ENCODE peak calls at places on chromosome 1, in five cellular contexts. O is activated T-helper 1 cell treated with anti-CD3 and anti-CD28 coated beads, Interleukin-12 subunit alpha, Interleukin-12 subunit beta, Interleukin-2, Interleukin-4 antibody, amounts not matched to agents 30 ng/mL and 10 ng/mL and 1 ng/mL, durations not matched to agents 14 hours and 24 hours and 36 hours; I is nephron progenitor cell; B is H7; X is naive thymus-derived CD4-positive, alpha-beta T cell. W is an unnamed sample.

GRCh38 chr1:234737210-234737761 is 127.3 kb upstream of the IRF2BP2 start:
- DNase-seq in B (no peak), O (no peak), X (no peak), I (no peak), W (no peak)

GRCh38 chr1:162670928-162671663 is 38.8 kb downstream of the DDR2 start:
- DNase-seq in B (no peak), X (no peak), I (no peak), O (no peak), W (no peak)

GRCh38 chr1:44733784-44734183 is 2.8 kb upstream of the RNU5D-1 start:
- DNase-seq in X (no peak), I (no peak), O (no peak), B (no peak), W (no peak)

GRCh38 chr1:119662034-119662437 is 14.0 kb upstream of the ZNF697 start:
- DNase-seq in B (no peak), I (no peak), X (no peak), O (no peak), W (no peak)

GRCh38 chr1:117546467-117546866 is 59.4 kb upstream of the TENT5C start:
- DNase-seq in I (no peak), O (no peak), B (no peak), X (no peak), W (no peak)

GRCh38 chr1:235632538-235633219 is 16.9 kb downstream of the GNG4 start:
- DNase-seq in B (no peak), O (no peak), X (no peak), I (no peak), W (no peak)

GRCh38 chr1:67883069-67883468 is 49.8 kb upstream of the GNG12 start:
- DNase-seq in B (no peak), O (no peak), I (no peak), X (no peak), W (no peak)

GRCh38 chr1:905811-906531 is 17.8 kb upstream of the SAMD11 start:
- DNase-seq in I (no peak), X (no peak), O (no peak), B (peak), W (peak)

GRCh38 chr1:43930168-43930948 is 3.2 kb upstream of the ARTN start:
- DNase-seq in I (no peak), B (peak), O (no peak), X (no peak), W (peak)

GRCh38 chr1:91404151-91405012 is at the start of gene HFM1:
- DNase-seq in O (peak), I (peak), B (peak), X (peak), W (peak)

GRCh38 chr1:179303173-179303572 is 9.6 kb downstream of the SOAT1 start:
- DNase-seq in X (no peak), B (no peak), I (no peak), O (no peak), W (no peak)

GRCh38 chr1:156214024-156214748 is 1.4 kb downstream of the PMF1 start:
- DNase-seq in I (no peak), O (no peak), X (no peak), B (no peak), W (peak)

GRCh38 chr1:185441608-185442007 is 124.6 kb upstream of the IVNS1ABP start:
- DNase-seq in O (no peak), I (no peak), B (no peak), X (no peak), W (no peak)

GRCh38 chr1:229098361-229098760 is 172.6 kb upstream of the RAB4A start:
- DNase-seq in O (no peak), X (no peak), B (no peak), I (no peak), W (no peak)

GRCh38 chr1:156124557-156125483 is 10.3 kb downstream of the LMNA start:
- DNase-seq in O (no peak), I (no peak), X (peak), B (no peak), W (peak)

GRCh38 chr1:111702504-111703050 is 36.6 kb downstream of the INKA2 start:
- DNase-seq in I (no peak), X (no peak), O (no peak), B (no peak), W (no peak)

GRCh38 chr1:109628540-109629321 is 9.1 kb downstream of the AMPD2 start:
- DNase-seq in I (no peak), O (no peak), B (peak), X (no peak), W (peak)

GRCh38 chr1:233127157-233127556 is 168.4 kb downstream of the PCNX2 start:
- DNase-seq in I (no peak), B (no peak), O (no peak), X (no peak), W (no peak)

GRCh38 chr1:9280015-9280860 is 12.5 kb upstream of the SPSB1 start:
- DNase-seq in I (no peak), X (no peak), B (peak), O (no peak), W (peak)

GRCh38 chr1:213327318-213327667 is 276.3 kb downstream of the RPS6KC1 start:
- DNase-seq in I (no peak), O (no peak), X (no peak), B (no peak), W (no peak)

GRCh38 chr1:17603091-17603841 is 63.8 kb downstream of the ARHGEF10L start:
- DNase-seq in I (peak), B (no peak), O (no peak), X (no peak), W (no peak)

GRCh38 chr1:195766709-195767108 is 841.5 kb downstream of the KCNT2 start:
- DNase-seq in I (no peak), B (no peak), X (no peak), O (no peak), W (no peak)

GRCh38 chr1:232600430-232601258 is 29.3 kb downstream of the SIPA1L2 start:
- DNase-seq in X (no peak), O (no peak), B (peak), I (no peak), W (no peak)

GRCh38 chr1:205748398-205749093 is 1.4 kb downstream of the NUCKS1 start:
- DNase-seq in X (peak), B (no peak), I (peak), O (no peak), W (no peak)

GRCh38 chr1:46535063-46535462 is 16.4 kb downstream of the KNCN start:
- DNase-seq in B (no peak), X (no peak), O (no peak), I (peak), W (peak)

GRCh38 chr1:36157115-36157903 is 1.3 kb downstream of the MAP7D1 start:
- DNase-seq in O (no peak), B (peak), I (no peak), X (no peak), W (no peak)

GRCh38 chr1:183033205-183033604 is 10.0 kb downstream of the LAMC1 start:
- DNase-seq in B (no peak), O (peak), X (peak), I (no peak), W (no peak)

GRCh38 chr1:172650474-172651193 is 8.3 kb upstream of the FASLG start:
- DNase-seq in I (no peak), O (no peak), X (no peak), B (no peak), W (no peak)

GRCh38 chr1:5448486-5448885 is 543.7 kb downstream of the NPHP4 start:
- DNase-seq in X (no peak), O (peak), B (peak), I (no peak), W (peak)

GRCh38 chr1:229572286-229572685 is 13.8 kb upstream of the ABCB10 start:
- DNase-seq in X (no peak), I (no peak), O (no peak), B (no peak), W (no peak)

GRCh38 chr1:33430751-33431593 is at the start of gene PHC2:
- DNase-seq in X (peak), B (peak), O (peak), I (peak), W (peak)

GRCh38 chr1:244316407-244316806 is 135.3 kb downstream of the ADSS2 start:
- DNase-seq in O (no peak), B (no peak), I (no peak), X (no peak), W (no peak)

GRCh38 chr1:155598842-155599331 is 11.1 kb upstream of the MSTO1 start:
- DNase-seq in B (no peak), O (no peak), X (peak), I (peak), W (peak)

GRCh38 chr1:102796429-102796828 is 311.9 kb downstream of the COL11A1 start:
- DNase-seq in O (no peak), X (no peak), B (no peak), I (no peak), W (no peak)

GRCh38 chr1:229529639-229530038 is 21.5 kb upstream of the NUP133 start:
- DNase-seq in I (no peak), B (no peak), O (no peak), X (no peak), W (no peak)

GRCh38 chr1:38558476-38559179 is 300.9 kb downstream of the RRAGC start:
- DNase-seq in O (no peak), B (peak), I (peak), X (no peak), W (peak)

GRCh38 chr1:243496173-243496553 is 240.3 kb downstream of the SDCCAG8 start:
- DNase-seq in B (peak), I (peak), O (no peak), X (no peak), W (no peak)

GRCh38 chr1:46523556-46524443 is 27.6 kb downstream of the KNCN start:
- DNase-seq in X (no peak), I (no peak), O (no peak), B (no peak), W (peak)

W was measured in endodermal cell.